ENCODE peak calls at places on chromosomes 3 and 15, in four cellular contexts. One of them, this sample, is unnamed.

GRCh38 chr3:123478314-123478713 is 29.4 kb upstream of the ADCY5 start:
- DNase-seq in neural progenitor cell: no peak
- DNase-seq in H9: no peak
- DNase-seq in mammary epithelial cell: no peak
- DNase-seq in this sample: no peak

GRCh38 chr3:186790261-186790981 is 7.0 kb downstream of the EIF4A2 start:
- DNase-seq in neural progenitor cell: no peak
- DNase-seq in H9: peak; percentile 58
- DNase-seq in mammary epithelial cell: peak; percentile 50
- DNase-seq in this sample: peak; percentile 33

GRCh38 chr3:193917096-193917495 is 218.9 kb upstream of the HES1 start:
- DNase-seq in H9: no peak
- DNase-seq in mammary epithelial cell: no peak
- DNase-seq in neural progenitor cell: peak; percentile 51
- DNase-seq in this sample: no peak

GRCh38 chr3:108380128-108380795 is 83.9 kb downstream of the HHLA2 start:
- DNase-seq in mammary epithelial cell: no peak
- DNase-seq in neural progenitor cell: no peak
- DNase-seq in H9: no peak
- DNase-seq in this sample: no peak

GRCh38 chr15:66923438-66923881 is 141.9 kb upstream of the SMAD3 start:
- DNase-seq in mammary epithelial cell: no peak
- DNase-seq in neural progenitor cell: peak; percentile 72
- DNase-seq in H9: peak; percentile 82
- DNase-seq in this sample: peak; percentile 48

GRCh38 chr15:101124731-101125558 is 126.9 kb downstream of the CHSY1 start:
- DNase-seq in neural progenitor cell: no peak
- DNase-seq in H9: no peak
- DNase-seq in mammary epithelial cell: peak; percentile 14
- DNase-seq in this sample: peak; percentile 80

GRCh38 chr15:90956551-90957104 is 1.9 kb downstream of the RCCD1 start:
- DNase-seq in neural progenitor cell: peak; percentile 92
- DNase-seq in H9: peak; percentile 85
- DNase-seq in mammary epithelial cell: peak; percentile 41
- DNase-seq in this sample: peak; percentile 81

GRCh38 chr3:175605851-175606250 is 746.7 kb downstream of the NAALADL2 start:
- DNase-seq in neural progenitor cell: peak; percentile 71
- DNase-seq in H9: no peak
- DNase-seq in mammary epithelial cell: no peak
- DNase-seq in this sample: no peak

GRCh38 chr3:107992976-107993684 is 97.7 kb downstream of the CD47 start:
- DNase-seq in mammary epithelial cell: peak; percentile 79
- DNase-seq in neural progenitor cell: no peak
- DNase-seq in H9: no peak
- DNase-seq in this sample: peak; percentile 94

DNA sequence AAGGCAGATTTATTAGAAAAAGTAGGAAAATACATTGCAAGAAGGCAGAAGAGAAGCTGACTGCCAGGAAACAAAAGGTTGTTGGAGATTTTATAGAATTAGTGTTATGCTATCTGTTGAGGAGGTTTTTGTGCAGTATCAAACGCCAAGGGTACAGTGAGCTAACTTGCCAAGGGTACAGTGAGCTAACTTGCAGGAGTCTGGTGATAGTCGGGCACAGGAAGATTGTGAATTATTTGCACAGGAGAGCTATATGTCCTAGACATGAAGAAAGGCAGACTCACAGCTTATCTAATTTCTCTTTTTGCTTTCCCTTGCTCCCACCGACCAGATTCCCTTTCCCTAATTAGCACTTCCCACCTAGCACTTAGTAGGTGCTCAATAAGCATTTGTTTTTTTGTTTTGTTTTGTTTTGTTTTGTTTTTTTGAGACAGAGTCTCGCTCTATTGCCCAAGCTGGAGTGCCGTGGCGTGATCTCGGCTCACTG is 2.7 kb upstream of the CSK start:
- DNase-seq in mammary epithelial cell: no peak
- DNase-seq in neural progenitor cell: no peak
- DNase-seq in H9: no peak
- DNase-seq in this sample: no peak
- H3K9ac ChIP-seq in mammary epithelial cell: no peak overlapping the region
- H3K9ac ChIP-seq in neural progenitor cell: no peak overlapping the region
- H3K9ac ChIP-seq in H9: no peak overlapping the region
- H3K9ac ChIP-seq in this sample: no peak overlapping the region

DNA sequence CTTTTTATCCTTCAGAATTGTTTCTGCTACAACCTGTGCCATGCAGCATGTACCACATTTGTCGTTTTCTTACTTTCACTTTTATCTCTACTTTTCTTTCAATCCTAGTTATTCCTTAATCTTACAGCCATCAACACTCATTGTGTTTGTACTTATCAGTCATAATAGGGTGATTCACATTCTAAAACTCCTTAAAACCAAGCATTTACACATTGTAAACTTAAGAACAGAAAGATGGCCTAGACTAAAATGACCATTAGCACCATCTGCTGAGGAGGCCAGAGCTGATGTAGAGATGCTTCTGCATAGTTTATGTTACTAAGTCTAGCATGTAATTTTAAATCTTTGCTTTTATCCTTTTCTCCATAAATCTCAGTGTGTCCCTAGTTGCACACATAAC is 25.5 kb downstream of the EIF2AK4 start:
- DNase-seq in H9: no peak
- DNase-seq in neural progenitor cell: no peak
- DNase-seq in mammary epithelial cell: no peak
- DNase-seq in this sample: no peak
- TF ChIP-seq CTCF in H9: no peak
- TF ChIP-seq CTCF in neural progenitor cell: no peak
- TF ChIP-seq CTCF in mammary epithelial cell: no peak
- TF ChIP-seq CTCF in this sample: no peak

GRCh38 chr3:143901105-143901504 is 52.8 kb upstream of the SLC9A9 start:
- DNase-seq in H9: no peak
- DNase-seq in neural progenitor cell: no peak
- DNase-seq in mammary epithelial cell: peak; percentile 86
- DNase-seq in this sample: peak; percentile 63
- H2AFZ ChIP-seq in H9: no peak overlapping the region
- H2AFZ ChIP-seq in neural progenitor cell: no peak overlapping the region
- H2AFZ ChIP-seq in mammary epithelial cell: no peak overlapping the region
- H2AFZ ChIP-seq in this sample: no peak overlapping the region

GRCh38 chr15:73993211-73993994 is 1.1 kb upstream of the PML start:
- DNase-seq in H9: no peak
- DNase-seq in mammary epithelial cell: no peak
- DNase-seq in neural progenitor cell: no peak
- DNase-seq in this sample: no peak
- H3K9ac ChIP-seq in H9: no peak overlapping the region
- H3K9ac ChIP-seq in mammary epithelial cell: no peak overlapping the region
- H3K9ac ChIP-seq in neural progenitor cell: no peak overlapping the region
- H3K9ac ChIP-seq in this sample: no peak overlapping the region

DNA sequence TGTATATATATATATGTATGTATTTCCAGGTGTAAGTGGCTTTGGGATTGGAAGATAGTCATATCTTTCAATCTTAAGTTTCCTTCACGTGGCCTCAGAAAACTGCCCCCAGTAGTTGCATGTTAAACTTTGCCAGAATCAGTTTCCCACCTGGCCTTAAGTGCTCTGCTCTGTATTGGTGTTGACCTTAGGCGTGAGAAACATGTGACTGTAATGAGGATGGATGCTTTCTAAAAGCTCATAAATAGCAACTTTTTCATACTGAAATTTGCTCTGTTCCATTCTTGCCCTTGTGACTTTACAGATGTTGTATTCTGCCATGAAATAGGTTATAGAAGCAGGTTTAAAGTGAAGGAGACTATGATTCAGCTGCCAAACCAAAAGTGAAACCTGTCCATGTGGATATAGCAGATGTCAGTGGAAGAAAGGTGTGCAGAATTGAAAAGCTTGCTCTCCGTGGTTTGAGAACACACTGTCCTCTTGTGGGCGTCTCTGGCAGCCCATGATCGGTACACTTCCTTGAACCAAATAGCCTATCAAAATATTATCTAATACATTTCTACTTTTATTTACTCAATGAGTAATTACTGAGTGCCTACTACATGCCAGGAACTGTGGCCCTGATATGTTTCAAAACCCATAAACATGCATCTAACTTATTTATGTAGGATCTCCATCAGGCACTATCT is 15.8 kb downstream of the SCG5 start:
- DNase-seq in neural progenitor cell: no peak
- DNase-seq in H9: no peak
- DNase-seq in mammary epithelial cell: peak; percentile 69
- DNase-seq in this sample: peak; percentile 58
- TF ChIP-seq CTCF in neural progenitor cell: no peak
- TF ChIP-seq CTCF in H9: peak; percentile 15
- TF ChIP-seq CTCF in mammary epithelial cell: peak; percentile 56
- TF ChIP-seq CTCF in this sample: peak; percentile 53

DNA sequence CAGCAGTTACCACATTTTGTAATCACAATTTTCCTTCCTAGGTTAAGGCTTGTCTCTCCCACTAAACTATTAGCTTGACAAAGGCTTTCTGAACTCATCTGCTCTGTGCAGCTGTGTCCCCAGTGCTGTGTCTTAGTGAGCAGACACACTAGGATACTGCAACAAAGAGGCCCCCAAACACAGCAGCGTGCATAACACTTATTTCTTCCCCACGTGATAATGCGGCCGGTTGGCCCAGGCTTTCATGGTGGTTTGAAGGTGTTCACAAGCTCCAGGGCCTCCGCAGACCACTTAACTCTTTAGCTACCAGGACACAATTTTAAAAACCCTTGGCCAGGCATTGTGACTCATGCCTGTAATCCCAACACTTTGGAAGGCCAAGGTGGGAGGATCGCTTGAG is 2.2 kb upstream of the HDAC11 start:
- DNase-seq in neural progenitor cell: no peak
- DNase-seq in mammary epithelial cell: no peak
- DNase-seq in H9: no peak
- DNase-seq in this sample: no peak
- H2AFZ ChIP-seq in neural progenitor cell: no peak overlapping the region
- H2AFZ ChIP-seq in mammary epithelial cell: no peak overlapping the region
- H2AFZ ChIP-seq in H9: no peak overlapping the region
- H2AFZ ChIP-seq in this sample: no peak overlapping the region

GRCh38 chr3:56900801-56901200 is 99.1 kb upstream of the ARHGEF3 start:
- DNase-seq in H9: no peak
- DNase-seq in neural progenitor cell: no peak
- DNase-seq in mammary epithelial cell: no peak
- DNase-seq in this sample: no peak

GRCh38 chr3:56899851-56900250 is 98.1 kb upstream of the ARHGEF3 start:
- DNase-seq in H9: no peak
- DNase-seq in mammary epithelial cell: no peak
- DNase-seq in neural progenitor cell: no peak
- DNase-seq in this sample: no peak

GRCh38 chr3:56896357-56896756 is 94.6 kb upstream of the ARHGEF3 start:
- DNase-seq in H9: no peak
- DNase-seq in neural progenitor cell: no peak
- DNase-seq in mammary epithelial cell: no peak
- DNase-seq in this sample: no peak

GRCh38 chr3:56902468-56903159 is 100.9 kb upstream of the ARHGEF3 start:
- DNase-seq in neural progenitor cell: no peak
- DNase-seq in H9: no peak
- DNase-seq in mammary epithelial cell: no peak
- DNase-seq in this sample: no peak

DNA sequence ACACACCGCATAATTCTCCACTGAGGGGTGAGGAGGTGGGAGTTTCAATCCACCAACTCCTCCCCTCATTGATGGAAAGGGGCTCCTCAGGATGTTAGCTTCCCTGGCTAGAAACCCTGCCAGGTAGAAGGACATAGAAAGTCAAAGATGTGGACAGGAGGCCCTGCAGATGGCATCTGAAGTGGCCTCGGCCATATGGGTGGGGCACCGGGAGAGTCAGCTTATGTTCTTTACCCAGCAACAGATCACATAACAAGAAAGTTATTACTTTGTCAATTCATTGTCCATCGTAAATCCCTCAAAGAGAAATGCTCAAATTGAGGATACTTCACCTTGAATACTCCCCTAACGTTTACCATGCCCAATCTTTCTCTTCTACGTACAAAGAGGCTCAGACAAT is 97.3 kb upstream of the ARHGEF3 start:
- DNase-seq in mammary epithelial cell: no peak
- DNase-seq in neural progenitor cell: no peak
- DNase-seq in H9: no peak
- DNase-seq in this sample: no peak
- H3K9ac ChIP-seq in mammary epithelial cell: no peak overlapping the region
- H3K9ac ChIP-seq in neural progenitor cell: no peak overlapping the region
- H3K9ac ChIP-seq in H9: no peak overlapping the region
- H3K9ac ChIP-seq in this sample: no peak overlapping the region

GRCh38 chr3:112303811-112304325 is 9.9 kb upstream of the SLC9C1 start:
- DNase-seq in mammary epithelial cell: no peak
- DNase-seq in neural progenitor cell: peak; percentile 43
- DNase-seq in H9: no peak
- DNase-seq in this sample: no peak

GRCh38 chr3:112302881-112303761 is 9.1 kb upstream of the SLC9C1 start:
- DNase-seq in H9: peak; percentile 77
- DNase-seq in neural progenitor cell: peak; percentile 92
- DNase-seq in mammary epithelial cell: no peak
- DNase-seq in this sample: no peak

GRCh38 chr3:112302061-112302830 is 8.2 kb upstream of the SLC9C1 start:
- DNase-seq in mammary epithelial cell: no peak
- DNase-seq in H9: peak; percentile 44
- DNase-seq in neural progenitor cell: peak; percentile 57
- DNase-seq in this sample: no peak

GRCh38 chr3:112306825-112307224 is 12.8 kb upstream of the SLC9C1 start:
- DNase-seq in neural progenitor cell: no peak
- DNase-seq in mammary epithelial cell: no peak
- DNase-seq in H9: no peak
- DNase-seq in this sample: no peak

GRCh38 chr3:112304611-112305010 is 10.6 kb upstream of the SLC9C1 start:
- DNase-seq in H9: no peak
- DNase-seq in neural progenitor cell: peak; percentile 37
- DNase-seq in mammary epithelial cell: no peak
- DNase-seq in this sample: no peak
- TF ChIP-seq CTCF in H9: peak; percentile 53
- TF ChIP-seq CTCF in neural progenitor cell: peak; percentile 41
- TF ChIP-seq CTCF in mammary epithelial cell: peak; percentile 30
- TF ChIP-seq CTCF in this sample: no peak